ENCODE peak calls at places on chromosomes 7 and 10, in seven cellular contexts. P is WERI-Rb-1, A is A549, V is heart right ventricle, G is mammary epithelial cell, U is PC-9, M is IMR-90. K is an unnamed sample.

GRCh38 chr10:132540456-132540855 is 2.9 kb downstream of the INPP5A start:
- DNase-seq in P (no peak), A (no peak), V (no peak), G (no peak), U (no peak), M (peak; percentile 29), K (peak; percentile 51)

GRCh38 chr7:13949450-13949849 is 40.0 kb downstream of the ETV1 start:
- DNase-seq in P (no peak), A (no peak), V (no peak), G (no peak), U (no peak), M (no peak), K (no peak)

GRCh38 chr10:47354162-47354561 is 6.0 kb downstream of the RBP3 start:
- DNase-seq in P (peak; percentile 28), A (peak; percentile 45), V (no peak), G (no peak), U (no peak), M (peak; percentile 5), K (peak; percentile 42)

GRCh38 chr10:132101529-132101928 is 35.8 kb downstream of the JAKMIP3 start:
- DNase-seq in P (peak; percentile 51), A (no peak), V (no peak), G (no peak), U (no peak), M (no peak), K (no peak)

GRCh38 chr7:85529197-85529596 is 342.3 kb upstream of the SEMA3D start:
- DNase-seq in P (no peak), A (no peak), V (no peak), G (peak; percentile 6), U (no peak), M (peak; percentile 44), K (peak; percentile 82)

GRCh38 chr7:75644599-75644998 is 94.1 kb downstream of the HIP1 start:
- DNase-seq in P (no peak), A (no peak), V (no peak), G (no peak), U (no peak), M (no peak), K (no peak)

GRCh38 chr7:27155816-27156507 is 513 bp downstream of the HOXA7 start:
- DNase-seq in P (peak; percentile 31), A (peak; percentile 41), V (no peak), G (peak; percentile 55), U (no peak), M (no peak), K (no peak)

GRCh38 chr7:106747804-106748203 is 86.8 kb upstream of the CCDC71L start:
- DNase-seq in P (no peak), A (no peak), V (no peak), G (no peak), U (no peak), M (no peak), K (no peak)

GRCh38 chr10:84715911-84716310 is 387.5 kb downstream of the CCSER2 start:
- DNase-seq in P (peak; percentile 74), A (peak; percentile 63), V (no peak), G (peak; percentile 26), U (no peak), M (peak; percentile 8), K (no peak)

GRCh38 chr10:78474743-78475142 is 441.1 kb downstream of the RPS24 start:
- DNase-seq in P (no peak), A (no peak), V (no peak), G (no peak), U (no peak), M (no peak), K (no peak)

GRCh38 chr10:60943372-60944158 is 420 bp downstream of the RHOBTB1 start:
- DNase-seq in P (peak; percentile 81), A (peak; percentile 70), V (peak; percentile 71), G (peak; percentile 35), U (no peak), M (peak; percentile 40), K (peak; percentile 39)

GRCh38 chr10:73205121-73205520 is 37.2 kb downstream of the FAM149B1 start:
- DNase-seq in P (no peak), A (no peak), V (no peak), G (no peak), U (no peak), M (no peak), K (no peak)

GRCh38 chr10:63103971-63104409 is 29.1 kb upstream of the NRBF2 start:
- DNase-seq in P (no peak), A (no peak), V (no peak), G (no peak), U (no peak), M (no peak), K (no peak)

GRCh38 chr7:157792241-157792950 is 455.6 kb downstream of the DNAJB6 start:
- DNase-seq in P (no peak), A (no peak), V (no peak), G (no peak), U (no peak), M (no peak), K (no peak)

GRCh38 chr7:157791666-157792065 is 454.9 kb downstream of the DNAJB6 start:
- DNase-seq in P (no peak), A (no peak), V (no peak), G (no peak), U (no peak), M (no peak), K (no peak)

GRCh38 chr7:157793973-157794763 is 457.4 kb downstream of the DNAJB6 start:
- DNase-seq in P (no peak), A (no peak), V (no peak), G (no peak), U (no peak), M (no peak), K (no peak)

GRCh38 chr7:157791261-157791660 is 454.5 kb downstream of the DNAJB6 start:
- DNase-seq in P (no peak), A (no peak), V (no peak), G (no peak), U (no peak), M (no peak), K (no peak)

DNA sequence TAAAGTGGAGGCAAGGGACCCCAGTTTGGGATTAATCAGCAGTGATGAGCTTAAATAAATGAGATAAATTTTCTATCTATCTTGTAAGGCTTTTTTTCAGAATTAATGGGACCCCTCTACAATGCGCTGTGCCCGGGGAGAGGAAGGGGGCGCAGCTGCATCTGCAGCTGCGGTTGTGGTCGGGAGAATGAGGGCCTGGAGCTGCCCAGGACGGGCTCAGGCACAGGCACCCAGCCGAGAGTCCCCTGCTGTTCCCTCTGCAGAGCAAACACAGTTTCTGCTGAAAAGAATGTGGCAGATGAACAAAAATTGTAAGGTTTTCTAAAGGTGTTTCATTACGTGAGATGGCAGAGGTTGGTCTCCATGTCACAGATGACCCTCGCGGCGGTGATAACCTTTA is 456.1 kb downstream of the DNAJB6 start:
- DNase-seq in P (no peak), A (no peak), V (no peak), G (no peak), U (no peak), M (no peak), K (no peak)
- TF ChIP-seq CTCF in P (no peak), A (no peak), V (no peak), G (no peak), U (no peak), M (no peak), K (no peak)

GRCh38 chr10:59799421-59799820 is 46.2 kb upstream of the MRLN start:
- DNase-seq in P (no peak), A (no peak), V (no peak), G (no peak), U (no peak), M (no peak), K (peak; percentile 6)
- H3K4me3 ChIP-seq in P (no peak overlapping the region), A (no peak overlapping the region), V (no peak overlapping the region), G (no peak overlapping the region), U (no peak overlapping the region), M (no peak overlapping the region), K (no peak overlapping the region)

DNA sequence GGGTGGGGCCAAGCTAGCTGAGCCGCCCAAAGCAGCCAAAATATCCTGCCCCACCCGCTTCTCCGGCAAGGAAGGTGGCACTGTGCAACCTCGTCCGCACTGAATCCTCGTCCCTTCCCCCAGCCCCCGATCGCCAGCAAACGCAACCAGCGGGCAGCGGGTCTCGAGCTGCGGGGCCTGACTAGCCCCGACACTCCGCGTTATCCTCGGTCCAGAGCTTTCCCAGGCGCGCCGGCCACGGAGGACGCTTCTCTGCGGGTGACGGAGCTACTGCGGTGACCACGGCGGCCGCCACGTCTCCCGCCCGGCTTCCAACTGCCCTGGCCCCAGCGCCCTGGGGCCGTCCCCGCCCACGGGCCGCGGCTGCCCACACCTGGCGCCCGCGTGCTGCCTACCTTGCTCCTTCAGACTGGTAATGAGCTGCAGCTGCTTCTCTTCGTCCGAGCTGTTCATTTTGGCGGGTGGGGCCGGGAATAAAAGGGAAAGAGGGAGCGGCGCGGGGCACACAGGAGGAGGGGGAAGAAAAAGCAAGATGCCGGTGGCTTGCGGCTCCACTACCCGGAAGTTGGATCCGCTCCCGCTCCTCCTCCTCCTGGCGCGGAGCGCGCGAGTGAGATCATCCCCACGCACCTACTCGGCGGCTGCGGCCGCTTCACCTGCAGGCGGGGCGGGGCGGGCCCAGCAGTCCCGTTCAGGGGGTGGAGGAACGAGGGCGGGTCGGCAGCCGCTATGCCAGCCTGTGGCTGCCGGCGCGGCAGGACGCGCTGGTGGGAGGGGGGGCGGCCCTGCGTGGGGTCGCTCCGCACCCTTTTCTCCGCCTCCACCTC is at the start of gene SHTN1:
- DNase-seq in P (peak; percentile 91), A (peak; percentile 88), V (peak; percentile 63), G (peak; percentile 75), U (peak; percentile 70), M (peak; percentile 50), K (peak; percentile 25)
- TF ChIP-seq CTCF in P (peak; percentile 1), A (no peak), V (no peak), G (peak; percentile 1), U (no peak), M (no peak), K (no peak)

GRCh38 chr7:17307969-17308648 is 9.7 kb downstream of the AHR start:
- DNase-seq in P (no peak), A (no peak), V (no peak), G (no peak), U (no peak), M (no peak), K (no peak)

GRCh38 chr7:17307033-17307432 is 8.6 kb downstream of the AHR start:
- DNase-seq in P (no peak), A (no peak), V (no peak), G (no peak), U (no peak), M (peak; percentile 9), K (peak; percentile 41)

GRCh38 chr7:17304926-17305325 is 6.5 kb downstream of the AHR start:
- DNase-seq in P (no peak), A (peak; percentile 79), V (no peak), G (peak; percentile 91), U (peak; percentile 97), M (peak; percentile 88), K (peak; percentile 83)

GRCh38 chr7:17307558-17307957 is 9.1 kb downstream of the AHR start:
- DNase-seq in P (no peak), A (no peak), V (no peak), G (no peak), U (no peak), M (peak; percentile 7), K (no peak)

DNA sequence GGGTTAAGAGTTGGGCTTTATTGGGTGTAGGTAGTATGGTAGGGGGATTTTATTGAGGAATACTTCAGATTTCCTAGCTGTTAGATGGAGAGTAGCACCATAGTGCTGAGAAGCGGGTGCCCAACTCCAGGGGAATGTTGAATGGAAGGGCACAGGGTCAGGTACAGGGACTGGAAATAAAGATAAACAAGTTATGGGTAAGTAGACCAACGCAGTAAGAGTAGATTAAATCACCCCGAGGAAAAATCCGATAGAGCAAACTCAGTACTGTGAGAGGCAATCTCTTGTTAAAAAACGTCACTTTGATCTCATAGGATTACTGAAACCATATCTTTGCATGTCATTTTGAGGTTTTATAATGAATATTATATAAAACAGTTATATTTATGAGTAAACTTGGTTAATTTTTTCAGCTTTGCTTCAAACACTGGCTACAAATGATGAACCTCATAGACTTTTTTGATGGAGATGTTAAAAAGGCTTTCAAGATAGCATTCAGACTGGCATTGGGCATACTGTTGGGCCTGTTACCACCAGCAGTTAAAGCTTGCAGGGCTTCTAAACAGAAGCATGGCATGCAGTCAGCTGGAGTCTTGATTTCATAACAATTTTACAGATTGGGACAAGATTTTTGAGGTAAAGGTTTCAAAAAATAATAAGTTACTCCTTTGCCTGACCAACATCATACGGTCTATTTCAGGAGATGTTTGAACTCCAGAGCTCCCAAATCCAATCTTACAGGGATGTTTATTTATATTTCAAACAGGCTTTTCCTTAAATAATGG is 7.1 kb downstream of the AHR start:
- DNase-seq in P (no peak), A (no peak), V (no peak), G (no peak), U (no peak), M (no peak), K (no peak)
- H3K4me3 ChIP-seq in P (no peak overlapping the region), A (no peak overlapping the region), V (no peak overlapping the region), G (no peak overlapping the region), U (no peak overlapping the region), M (no peak overlapping the region), K (peak overlapping the region; percentile 9)

K was measured in fibroblast of the aortic adventitia.